ENCODE peak calls at places on chromosomes 12 and 14, in ten cellular contexts. H is mucosa of descending colon; O is endothelial cell; I is tibial artery; T is NCI-H187 treated with DMSO at 0.1 percent for 48 hours; X is naive thymus-derived CD4-positive, alpha-beta T cell; J is K562; G is EH; R is kidney tubule cell; N is Panc1. A is an unnamed sample.

GRCh38 chr12:108394196-108394595 is 55.1 kb upstream of the CMKLR1 start:
- DNase-seq in H (peak), O (no peak), I (peak), T (peak), X (no peak), J (no peak), G (peak), R (no peak), N (no peak), A (no peak)

GRCh38 chr14:80005561-80005960 is 205.7 kb downstream of the DIO2 start:
- DNase-seq in H (no peak), O (no peak), I (no peak), T (no peak), X (no peak), J (no peak), G (no peak), R (no peak), N (no peak), A (no peak)

GRCh38 chr14:105187935-105188524 is 6.9 kb upstream of the NUDT14 start:
- DNase-seq in H (peak), O (no peak), I (no peak), T (no peak), X (no peak), J (no peak), G (no peak), R (no peak), N (no peak), A (peak)

GRCh38 chr12:93135286-93136239 is 206.5 kb upstream of the EEA1 start:
- DNase-seq in H (no peak), O (no peak), I (no peak), T (peak), X (no peak), J (no peak), G (peak), R (peak), N (no peak), A (no peak)

GRCh38 chr14:96805906-96806305 is 8.7 kb downstream of the VRK1 start:
- DNase-seq in H (peak), O (no peak), I (no peak), T (no peak), X (no peak), J (no peak), G (no peak), R (no peak), N (no peak), A (no peak)

GRCh38 chr12:92270501-92270900 is 124.9 kb upstream of the BTG1 start:
- DNase-seq in H (no peak), O (no peak), I (no peak), T (peak), X (no peak), J (no peak), G (peak), R (no peak), N (no peak), A (no peak)

GRCh38 chr12:126019385-126019784 is 954.1 kb downstream of the AACS start:
- DNase-seq in H (no peak), O (no peak), I (no peak), T (no peak), X (no peak), J (no peak), G (no peak), R (no peak), N (no peak), A (no peak)

GRCh38 chr12:117127933-117128823 is 29.0 kb upstream of the TESC start:
- DNase-seq in H (no peak), O (no peak), I (no peak), T (no peak), X (no peak), J (no peak), G (no peak), R (no peak), N (no peak), A (no peak)

GRCh38 chr12:89863332-89863938 is 154.8 kb upstream of the ATP2B1 start:
- DNase-seq in H (no peak), O (no peak), I (no peak), T (no peak), X (peak), J (no peak), G (no peak), R (no peak), N (no peak), A (no peak)

GRCh38 chr14:30317729-30318128 is 241.2 kb upstream of the G2E3 start:
- DNase-seq in H (no peak), O (no peak), I (no peak), T (no peak), X (no peak), J (no peak), G (no peak), R (no peak), N (no peak), A (no peak)

GRCh38 chr12:89475203-89475990 is 49.2 kb downstream of the GALNT4 start:
- DNase-seq in H (no peak), O (no peak), I (no peak), T (no peak), X (no peak), J (no peak), G (peak), R (no peak), N (no peak), A (no peak)

GRCh38 chr14:76115010-76115422 is 36.7 kb upstream of the GPATCH2L start:
- DNase-seq in H (no peak), O (no peak), I (no peak), T (no peak), X (no peak), J (no peak), G (peak), R (no peak), N (no peak), A (no peak)

GRCh38 chr12:48795550-48796455 is 6.9 kb upstream of the ADCY6 start:
- DNase-seq in H (peak), O (peak), I (peak), T (peak), X (peak), J (peak), G (peak), R (peak), N (peak), A (peak)

GRCh38 chr12:108367436-108367835 is 28.3 kb upstream of the CMKLR1 start:
- DNase-seq in H (no peak), O (no peak), I (peak), T (no peak), X (no peak), J (no peak), G (peak), R (no peak), N (no peak), A (no peak)

GRCh38 chr12:79373896-79374499 is 316.8 kb downstream of the PAWR start:
- DNase-seq in H (peak), O (peak), I (no peak), T (no peak), X (no peak), J (peak), G (peak), R (peak), N (no peak), A (no peak)

GRCh38 chr14:103105580-103106168 is 11.1 kb downstream of the EXOC3L4 start:
- DNase-seq in H (peak), O (no peak), I (no peak), T (no peak), X (no peak), J (no peak), G (no peak), R (peak), N (no peak), A (no peak)

GRCh38 chr12:107320929-107321618 is 227.7 kb upstream of the CRY1 start:
- DNase-seq in H (peak), O (peak), I (no peak), T (no peak), X (peak), J (no peak), G (peak), R (peak), N (no peak), A (no peak)

GRCh38 chr14:92039073-92039719 is 663 bp downstream of the TRIP11 start:
- DNase-seq in H (no peak), O (peak), I (peak), T (no peak), X (peak), J (peak), G (peak), R (peak), N (no peak), A (no peak)

GRCh38 chr14:64604854-64605253 is 55.1 kb downstream of the PPP1R36 start:
- DNase-seq in H (no peak), O (no peak), I (no peak), T (peak), X (no peak), J (no peak), G (no peak), R (no peak), N (no peak), A (no peak)

GRCh38 chr12:32217354-32218310 is 111.0 kb downstream of the BICD1 start:
- DNase-seq in H (no peak), O (no peak), I (peak), T (peak), X (no peak), J (no peak), G (peak), R (peak), N (no peak), A (no peak)

GRCh38 chr12:124464062-124464461 is 103.3 kb downstream of the NCOR2 start:
- DNase-seq in H (no peak), O (no peak), I (no peak), T (no peak), X (no peak), J (no peak), G (no peak), R (no peak), N (no peak), A (no peak)

GRCh38 chr12:62689042-62689839 is 222.6 kb downstream of the MON2 start:
- DNase-seq in H (no peak), O (no peak), I (no peak), T (no peak), X (no peak), J (no peak), G (peak), R (no peak), N (no peak), A (no peak)

GRCh38 chr12:56158926-56159461 is 835 bp downstream of the MYL6 start:
- DNase-seq in H (peak), O (no peak), I (peak), T (no peak), X (no peak), J (no peak), G (peak), R (peak), N (no peak), A (peak)

GRCh38 chr12:132998742-132999141 is 12.6 kb downstream of the ZNF26 start:
- DNase-seq in H (no peak), O (no peak), I (no peak), T (no peak), X (no peak), J (no peak), G (no peak), R (no peak), N (no peak), A (no peak)

GRCh38 chr12:109770104-109770860 is 56.7 kb downstream of the FAM222A start:
- DNase-seq in H (no peak), O (no peak), I (peak), T (no peak), X (no peak), J (no peak), G (no peak), R (no peak), N (no peak), A (peak)

A was measured in stomach.